ENCODE peak calls at places on chromosome 22, in nine cellular contexts. J, Q, L, Y, C, V, E, W and K are unnamed samples.
A peak's percentile ranks its signal among the peaks of the same experiment; 100 is the strongest.

GRCh38 chr22:42645341-42645937 is 3.8 kb downstream of the CYB5R3 start:
- DNase-seq in W (peak; percentile 59), C (no peak), V (no peak), J (no peak), L (no peak), Y (no peak), Q (no peak), E (no peak), K (no peak)

GRCh38 chr22:41862530-41863266 is 29.8 kb downstream of the SREBF2 start:
- DNase-seq in C (peak; percentile 4), W (no peak), J (no peak), Q (peak; percentile 65), V (no peak), Y (no peak), L (peak; percentile 67), E (peak; percentile 34), K (no peak)

GRCh38 chr22:21937821-21938070 is 14.9 kb downstream of the PPM1F start:
- DNase-seq in Q (no peak), V (no peak), J (peak; percentile 97), Y (no peak), L (no peak), C (peak; percentile 95), W (no peak), E (no peak), K (no peak)

GRCh38 chr22:36223504-36223903 is 15.8 kb downstream of the APOL2 start:
- DNase-seq in C (no peak), E (no peak), Y (no peak), W (no peak), J (no peak), V (no peak), L (no peak), Q (no peak), K (no peak)

GRCh38 chr22:42747701-42748513 is 27.2 kb upstream of the A4GALT start:
- DNase-seq in Q (no peak), C (peak; percentile 74), J (peak; percentile 63), V (no peak), L (no peak), W (no peak), E (peak; percentile 77), Y (no peak), K (peak; percentile 41)

GRCh38 chr22:44707752-44708151 is 5.7 kb downstream of the PRR5 start:
- DNase-seq in V (no peak), L (no peak), Y (peak; percentile 15), Q (no peak), W (no peak), E (no peak), J (no peak), C (peak; percentile 63), K (no peak)

GRCh38 chr22:48239461-48240164 is 1477.2 kb downstream of the TBC1D22A start:
- DNase-seq in Q (no peak), E (no peak), V (no peak), L (no peak), Y (no peak), W (no peak), J (no peak), C (no peak), K (no peak)

GRCh38 chr22:30943368-30943767 is 25.2 kb downstream of the MORC2 start:
- DNase-seq in C (no peak), E (no peak), J (no peak), W (no peak), V (no peak), Q (no peak), L (no peak), Y (no peak), K (no peak)

GRCh38 chr22:29454186-29454745 is 15.9 kb downstream of the RFPL1 start:
- DNase-seq in E (no peak), J (no peak), C (no peak), V (no peak), Y (no peak), W (no peak), Q (no peak), L (no peak), K (no peak)

GRCh38 chr22:17343766-17344165 is 25.5 kb upstream of the CECR2 start:
- DNase-seq in J (no peak), W (no peak), C (no peak), E (no peak), L (no peak), Q (no peak), Y (no peak), V (no peak), K (no peak)

GRCh38 chr22:43289976-43290663 is 53.1 kb downstream of the SCUBE1 start:
- DNase-seq in Y (no peak), V (peak; percentile 5), C (peak; percentile 8), Q (no peak), L (no peak), W (peak; percentile 89), J (peak; percentile 28), E (peak; percentile 47), K (no peak)

GRCh38 chr22:20228939-20229272 is 39.2 kb downstream of the RTN4R start:
- DNase-seq in Y (no peak), L (no peak), E (no peak), W (no peak), V (no peak), Q (no peak), C (no peak), J (no peak), K (no peak)

GRCh38 chr22:49595465-49596078 is 232.1 kb downstream of the BRD1 start:
- DNase-seq in J (no peak), L (no peak), E (no peak), Q (no peak), V (no peak), Y (no peak), W (no peak), C (no peak), K (no peak)